ENCODE peak calls at places on chromosomes 4 and X, in nine cellular contexts. U is neural progenitor cell, R is GM23248, T is GM23338, H is PC-3, P is SK-N-SH, I is HCT116, Y is OCI-LY7, S is MM.1S. J is an unnamed sample.
A peak's percentile ranks its signal among the peaks of the same experiment; 100 is the strongest.

GRCh38 chrX:155028192-155028591 is 1.5 kb downstream of the FUNDC2 start:
- DNase-seq in Y (peak; percentile 30), U (peak; percentile 4), P (no peak), S (no peak), I (no peak), H (peak; percentile 29), R (no peak), T (no peak), J (no peak)

GRCh38 chr4:30839583-30840520 is 119.7 kb downstream of the PCDH7 start:
- DNase-seq in Y (no peak), P (no peak), H (peak; percentile 12), S (no peak), I (peak; percentile 97), R (no peak), T (peak; percentile 38), U (no peak), J (peak; percentile 29)

GRCh38 chr4:161252520-161253141 is 911.2 kb downstream of the FSTL5 start:
- DNase-seq in S (peak; percentile 74), T (peak; percentile 35), I (peak; percentile 28), H (peak; percentile 60), U (no peak), P (no peak), R (peak; percentile 12), Y (peak; percentile 26), J (peak; percentile 21)

GRCh38 chr4:86627736-86628135 is 33.6 kb downstream of the PTPN13 start:
- DNase-seq in Y (no peak), R (no peak), I (no peak), H (no peak), S (no peak), U (no peak), T (no peak), P (no peak), J (no peak)

GRCh38 chr4:56727150-56727549 is 46.1 kb upstream of the HOPX start:
- DNase-seq in R (no peak), Y (no peak), S (no peak), P (no peak), T (peak; percentile 6), U (peak; percentile 18), I (no peak), H (peak; percentile 9), J (no peak)

GRCh38 chrX:63652086-63652775 is 132.8 kb downstream of the ARHGEF9 start:
- DNase-seq in H (no peak), T (no peak), R (peak; percentile 69), S (no peak), P (no peak), U (no peak), I (no peak), Y (no peak), J (no peak)

GRCh38 chr4:8029689-8030088 is 90.0 kb upstream of the AFAP1 start:
- DNase-seq in U (no peak), S (no peak), H (no peak), R (no peak), Y (no peak), T (no peak), P (no peak), I (no peak), J (no peak)

GRCh38 chrX:22922961-22923360 is 76.8 kb upstream of the DDX53 start:
- DNase-seq in R (peak; percentile 66), I (no peak), H (peak; percentile 10), P (no peak), U (no peak), S (no peak), T (no peak), Y (no peak), J (no peak)

GRCh38 chr4:140130677-140131076 is 23.3 kb downstream of the MAML3 start:
- DNase-seq in I (peak; percentile 81), T (no peak), P (no peak), S (no peak), H (peak; percentile 87), R (peak; percentile 93), Y (no peak), U (no peak), J (no peak)

GRCh38 chr4:155854597-155855226 is 11.4 kb downstream of the ASIC5 start:
- DNase-seq in T (no peak), U (peak; percentile 77), R (peak; percentile 65), H (no peak), S (peak; percentile 54), Y (no peak), P (no peak), I (no peak), J (peak; percentile 32)

GRCh38 chr4:91837608-91838029 is 466.1 kb upstream of the GRID2 start:
- DNase-seq in I (no peak), S (no peak), H (peak; percentile 63), T (no peak), R (no peak), Y (no peak), P (no peak), U (no peak), J (peak; percentile 31)

GRCh38 chrX:153490217-153490616 is 4.6 kb upstream of the BGN start:
- DNase-seq in H (peak; percentile 38), P (peak; percentile 64), R (no peak), Y (no peak), T (no peak), S (no peak), U (no peak), I (no peak), J (no peak)

GRCh38 chr4:7434141-7434765 is 477 bp downstream of the PSAPL1 start:
- DNase-seq in R (no peak), T (no peak), S (no peak), P (no peak), U (no peak), Y (no peak), H (no peak), I (no peak), J (no peak)

GRCh38 chr4:74654230-74654681 is 140.1 kb downstream of the BTC start:
- DNase-seq in P (no peak), H (peak; percentile 92), R (no peak), T (no peak), S (no peak), I (peak; percentile 96), Y (no peak), U (no peak), J (peak; percentile 88)

GRCh38 chr4:142040043-142040442 is 403.7 kb downstream of the IL15 start:
- DNase-seq in T (peak; percentile 39), U (peak; percentile 18), H (no peak), I (no peak), P (no peak), R (no peak), Y (no peak), S (no peak), J (no peak)

GRCh38 chrX:15310117-15310516 is 5.3 kb downstream of the ASB11 start:
- DNase-seq in I (no peak), U (no peak), S (no peak), H (peak; percentile 74), T (no peak), R (peak; percentile 11), Y (no peak), P (no peak), J (peak; percentile 54)

GRCh38 chr4:80113615-80114014 is 40.6 kb upstream of the ANTXR2 start:
- DNase-seq in R (no peak), Y (no peak), I (no peak), U (no peak), S (no peak), T (no peak), P (no peak), H (no peak), J (no peak)
- H3K27ac ChIP-seq in R (no peak overlapping the region), Y (no peak overlapping the region), I (no peak overlapping the region), U (no peak overlapping the region), S (no peak overlapping the region), T (no peak overlapping the region), P (no peak overlapping the region), H (no peak overlapping the region), J (no peak overlapping the region)

DNA sequence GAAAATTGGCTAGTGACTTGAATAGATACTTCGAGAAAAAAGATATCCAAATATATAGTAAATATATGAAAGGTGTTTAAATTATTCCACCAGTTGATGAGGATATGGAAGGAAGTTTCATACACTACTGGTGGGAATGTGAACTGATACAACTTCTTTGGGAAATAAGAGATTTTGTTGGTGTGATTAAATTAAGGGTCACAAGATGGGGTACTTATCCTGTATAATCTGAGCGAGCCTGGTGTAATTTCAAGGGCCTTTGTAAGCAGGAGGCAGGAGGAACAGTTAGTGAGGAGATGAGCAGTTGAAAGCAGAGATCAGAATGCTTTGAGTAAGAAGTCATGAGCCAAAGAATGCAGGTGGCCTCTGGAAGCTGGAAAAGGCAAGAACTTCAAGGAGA is 192.2 kb downstream of the KCTD8 start:
- DNase-seq in H (peak; percentile 8), R (no peak), T (peak; percentile 66), Y (no peak), P (no peak), U (peak; percentile 50), S (no peak), I (no peak), J (no peak)
- H2AFZ ChIP-seq in H (no peak overlapping the region), R (no peak overlapping the region), T (no peak overlapping the region), Y (no peak overlapping the region), P (no peak overlapping the region), U (no peak overlapping the region), S (no peak overlapping the region), I (no peak overlapping the region), J (no peak overlapping the region)

GRCh38 chrX:38968344-38968743 is 167.1 kb downstream of the MID1IP1 start:
- DNase-seq in I (no peak), U (no peak), H (no peak), S (no peak), Y (no peak), T (no peak), R (no peak), P (no peak), J (peak; percentile 26)
- TF ChIP-seq EZH2phosphoT487 in I (no peak), U (no peak), H (no peak), S (no peak), Y (no peak), T (no peak), R (no peak), P (no peak), J (no peak)

GRCh38 chrX:38277802-38278201 is 49.5 kb downstream of the RPGR start:
- DNase-seq in U (no peak), I (no peak), H (peak; percentile 53), R (no peak), T (no peak), S (no peak), P (no peak), Y (no peak), J (no peak)

GRCh38 chrX:38277136-38277535 is 50.2 kb downstream of the RPGR start:
- DNase-seq in I (no peak), Y (no peak), S (no peak), P (no peak), H (peak; percentile 46), T (no peak), U (no peak), R (no peak), J (no peak)

GRCh38 chrX:38273453-38273852 is 52.8 kb upstream of the SRPX start:
- DNase-seq in I (no peak), S (no peak), T (no peak), H (no peak), R (no peak), Y (no peak), P (no peak), U (no peak), J (no peak)

GRCh38 chrX:38276089-38276488 is 51.2 kb downstream of the RPGR start:
- DNase-seq in Y (no peak), H (no peak), I (no peak), U (no peak), P (no peak), T (no peak), S (no peak), R (no peak), J (no peak)

DNA sequence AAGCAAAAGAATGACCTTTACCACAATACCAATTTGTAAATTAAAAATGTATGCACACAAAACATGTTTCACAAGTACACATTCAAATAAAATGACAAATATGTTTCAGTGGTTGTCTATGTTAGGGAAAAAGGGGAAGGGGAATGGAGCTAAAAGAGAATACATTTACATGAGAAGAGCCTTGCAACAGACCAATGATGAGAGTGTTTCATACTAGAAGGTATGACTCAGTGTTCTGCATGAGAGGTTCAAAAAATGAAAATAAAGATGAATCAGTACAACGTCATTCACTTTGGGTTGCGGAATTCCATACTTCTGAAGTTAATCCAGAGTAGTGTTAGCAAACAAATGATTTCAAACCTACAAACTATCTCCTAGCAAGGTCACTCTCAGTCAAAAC is 51.7 kb downstream of the RPGR start:
- DNase-seq in T (no peak), U (no peak), P (no peak), Y (no peak), I (peak; percentile 27), S (no peak), R (peak; percentile 90), H (peak; percentile 90), J (peak; percentile 7)
- H3K27ac ChIP-seq in T (no peak overlapping the region), U (no peak overlapping the region), P (no peak overlapping the region), Y (no peak overlapping the region), I (peak overlapping the region; percentile 18), S (no peak overlapping the region), R (peak overlapping the region; percentile 78), H (peak overlapping the region; percentile 68), J (peak overlapping the region; percentile 48)

J was measured in hepatocyte.